ENCODE peak calls at places on chromosomes 1 and 21, in ten cellular contexts. Y is CD4-positive, alpha-beta T cell; A is left lung; K is upper lobe of left lung; R is neural crest cell; Z is IMR-90; T is A549; U is pancreas; J is ovary; P is AG09319. W is an unnamed sample.

GRCh38 chr1:942864-943533 is 16.1 kb downstream of the NOC2L start:
- DNase-seq in Y (no peak), A (peak), K (peak), R (no peak), Z (peak), T (peak), U (no peak), J (peak), P (no peak), W (no peak)

GRCh38 chr1:33612877-33613487 is 140.5 kb downstream of the ZSCAN20 start:
- DNase-seq in Y (no peak), A (no peak), K (no peak), R (peak), Z (peak), T (peak), U (no peak), J (peak), P (peak), W (no peak)

GRCh38 chr1:41053324-41053723 is 31.8 kb upstream of the SLFNL1 start:
- DNase-seq in Y (no peak), A (no peak), K (no peak), R (no peak), Z (no peak), T (no peak), U (no peak), J (no peak), P (no peak), W (no peak)

GRCh38 chr1:20325844-20326323 is 35.2 kb downstream of the VWA5B1 start:
- DNase-seq in Y (no peak), A (no peak), K (no peak), R (no peak), Z (peak), T (no peak), U (no peak), J (no peak), P (no peak), W (no peak)

GRCh38 chr1:116908266-116908665 is 1.4 kb upstream of the PTGFRN start:
- DNase-seq in Y (no peak), A (no peak), K (peak), R (no peak), Z (no peak), T (no peak), U (no peak), J (no peak), P (no peak), W (no peak)

GRCh38 chr1:17598251-17598650 is 58.8 kb downstream of the ARHGEF10L start:
- DNase-seq in Y (no peak), A (no peak), K (no peak), R (no peak), Z (no peak), T (no peak), U (no peak), J (no peak), P (no peak), W (no peak)

GRCh38 chr1:81525085-81525484 is 275.6 kb upstream of the ADGRL2 start:
- DNase-seq in Y (no peak), A (no peak), K (no peak), R (no peak), Z (no peak), T (no peak), U (no peak), J (no peak), P (no peak), W (no peak)

GRCh38 chr1:19033926-19034680 is 77.6 kb upstream of the IFFO2 start:
- DNase-seq in Y (no peak), A (no peak), K (peak), R (no peak), Z (peak), T (no peak), U (no peak), J (no peak), P (no peak), W (no peak)

GRCh38 chr1:179968994-179969919 is 14.6 kb downstream of the CEP350 start:
- DNase-seq in Y (no peak), A (no peak), K (no peak), R (no peak), Z (no peak), T (no peak), U (no peak), J (no peak), P (no peak), W (no peak)

GRCh38 chr21:38804617-38805281 is 980 bp upstream of the ETS2 start:
- DNase-seq in Y (no peak), A (peak), K (peak), R (peak), Z (peak), T (no peak), U (peak), J (peak), P (no peak), W (peak)

GRCh38 chr1:226827458-226827857 is 43.0 kb upstream of the PSEN2 start:
- DNase-seq in Y (no peak), A (peak), K (no peak), R (no peak), Z (no peak), T (no peak), U (no peak), J (peak), P (no peak), W (no peak)

GRCh38 chr1:211701733-211702132 is 26.3 kb upstream of the NEK2 start:
- DNase-seq in Y (no peak), A (no peak), K (no peak), R (no peak), Z (no peak), T (no peak), U (no peak), J (no peak), P (no peak), W (no peak)

GRCh38 chr1:205993068-205993467 is 10.1 kb downstream of the RAB7B start:
- DNase-seq in Y (no peak), A (no peak), K (no peak), R (no peak), Z (no peak), T (no peak), U (no peak), J (no peak), P (no peak), W (no peak)

GRCh38 chr21:38982096-38982495 is 176.4 kb downstream of the ETS2 start:
- DNase-seq in Y (no peak), A (no peak), K (no peak), R (no peak), Z (no peak), T (no peak), U (no peak), J (no peak), P (no peak), W (no peak)

GRCh38 chr1:5975133-5975880 is 16.9 kb downstream of the NPHP4 start:
- DNase-seq in Y (peak), A (no peak), K (no peak), R (peak), Z (peak), T (no peak), U (peak), J (peak), P (no peak), W (peak)
- TF ChIP-seq CTCF in Y (peak), A (peak), K (peak), R (peak), Z (peak), T (peak), U (peak), J (peak), P (peak), W (peak)

GRCh38 chr1:168987923-168988322 is 118.6 kb upstream of the ATP1B1 start:
- DNase-seq in Y (no peak), A (no peak), K (no peak), R (no peak), Z (no peak), T (no peak), U (no peak), J (no peak), P (no peak), W (no peak)

GRCh38 chr1:168989985-168990384 is 116.5 kb upstream of the ATP1B1 start:
- DNase-seq in Y (no peak), A (no peak), K (no peak), R (no peak), Z (no peak), T (no peak), U (no peak), J (no peak), P (no peak), W (no peak)

GRCh38 chr1:168991667-168992475 is 114.6 kb upstream of the ATP1B1 start:
- DNase-seq in Y (no peak), A (no peak), K (no peak), R (no peak), Z (no peak), T (no peak), U (no peak), J (no peak), P (no peak), W (no peak)

DNA sequence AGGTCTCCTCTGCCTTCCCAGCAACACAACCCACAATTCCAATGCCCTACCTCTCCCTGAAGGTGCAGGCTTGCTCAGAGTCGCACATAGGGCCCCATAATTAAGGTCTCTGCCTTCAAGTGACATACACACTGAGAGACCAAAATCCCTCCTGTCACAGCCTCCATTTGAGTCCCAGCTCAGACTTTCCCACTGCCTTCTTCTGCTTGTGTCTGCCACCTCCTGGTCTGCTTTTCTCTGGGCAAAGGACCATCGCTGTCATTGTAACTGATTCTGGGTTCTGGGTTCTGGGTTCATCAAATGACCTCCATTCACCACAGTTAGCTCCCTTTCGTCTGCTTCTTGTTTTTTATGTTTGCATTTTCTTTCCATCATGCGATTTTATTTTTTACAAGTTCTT is 119.2 kb upstream of the ATP1B1 start:
- DNase-seq in Y (no peak), A (no peak), K (no peak), R (no peak), Z (no peak), T (no peak), U (no peak), J (no peak), P (no peak), W (no peak)
- TF ChIP-seq CTCF in Y (no peak), A (no peak), K (no peak), R (no peak), Z (no peak), T (no peak), U (no peak), J (no peak), P (no peak), W (no peak)

DNA sequence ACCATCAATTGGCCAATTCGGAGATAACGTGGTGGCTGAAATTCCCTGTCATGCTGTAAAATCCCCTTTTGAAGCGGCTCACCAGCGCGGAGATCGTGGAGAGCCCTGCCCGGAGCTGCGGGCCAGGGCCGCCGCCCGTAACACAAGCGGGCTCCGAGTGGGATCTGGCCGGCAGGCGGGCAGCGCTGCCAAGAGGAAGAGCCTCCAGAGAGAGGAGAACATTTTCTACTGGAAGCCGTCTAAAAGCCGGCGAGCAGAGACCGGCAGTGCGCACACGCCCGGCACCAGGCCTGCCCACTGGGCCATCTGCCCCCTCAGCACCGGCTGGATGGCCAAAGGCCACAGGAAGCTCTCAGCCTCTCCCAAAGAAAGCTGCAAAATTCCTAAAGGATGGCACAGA is 15.5 kb downstream of the SSBP3 start:
- DNase-seq in Y (no peak), A (no peak), K (peak), R (no peak), Z (no peak), T (no peak), U (no peak), J (no peak), P (no peak), W (no peak)
- TF ChIP-seq CTCF in Y (no peak), A (no peak), K (no peak), R (no peak), Z (no peak), T (no peak), U (no peak), J (no peak), P (no peak), W (no peak)

DNA sequence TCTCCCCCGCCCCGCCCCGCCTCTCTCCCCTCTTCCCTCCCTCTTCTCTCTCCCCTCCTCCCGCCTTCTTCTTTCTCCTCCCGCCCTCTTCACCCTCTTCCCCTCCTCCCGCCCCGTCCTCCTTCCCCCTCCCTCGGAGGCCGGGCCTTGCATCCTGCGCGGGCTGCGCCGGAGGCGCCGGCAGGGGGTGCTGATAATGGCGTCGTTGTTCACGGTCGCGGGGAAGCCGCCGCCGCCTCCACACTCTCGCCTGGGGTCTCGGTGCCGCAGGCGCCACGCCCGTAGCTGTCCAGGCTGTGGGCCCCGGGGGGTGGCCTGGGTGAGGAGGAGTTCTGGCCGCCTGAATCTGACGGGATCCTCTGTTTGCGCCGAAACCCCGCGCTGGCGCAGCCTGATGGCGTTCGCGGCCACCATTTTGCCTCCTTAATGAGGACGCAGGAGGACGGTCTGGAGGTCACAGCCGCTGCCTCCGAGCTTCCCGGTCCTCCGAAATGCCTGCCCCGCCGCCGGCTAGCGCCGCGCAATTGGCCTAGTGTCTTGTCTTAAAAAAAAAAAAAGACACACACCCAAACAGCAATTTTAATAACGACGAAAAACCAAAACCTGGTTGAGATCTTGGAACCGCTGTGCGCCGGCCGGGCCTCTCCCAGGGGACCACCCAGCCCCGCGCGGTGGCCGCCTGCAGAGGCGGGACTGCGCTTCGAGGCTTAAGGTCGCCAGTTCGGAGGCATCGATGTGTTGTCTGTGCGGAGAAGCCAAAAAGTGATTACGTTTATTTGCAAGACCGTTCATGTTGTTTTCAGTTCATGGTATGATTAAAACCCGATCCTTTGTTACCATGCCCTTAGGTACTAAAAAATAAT is 106.5 kb upstream of the HNRNPU start:
- DNase-seq in Y (peak), A (peak), K (peak), R (peak), Z (peak), T (no peak), U (peak), J (peak), P (peak), W (peak)
- TF ChIP-seq CTCF in Y (peak), A (peak), K (peak), R (peak), Z (peak), T (peak), U (peak), J (peak), P (peak), W (peak)

GRCh38 chr1:210144736-210145135 is 87.9 kb upstream of the SERTAD4 start:
- DNase-seq in Y (no peak), A (no peak), K (no peak), R (no peak), Z (no peak), T (no peak), U (no peak), J (no peak), P (no peak), W (no peak)

GRCh38 chr1:210143465-210144062 is 89.0 kb upstream of the SERTAD4 start:
- DNase-seq in Y (peak), A (peak), K (no peak), R (peak), Z (peak), T (peak), U (peak), J (peak), P (peak), W (peak)
- TF ChIP-seq CTCF in Y (peak), A (peak), K (peak), R (peak), Z (peak), T (peak), U (peak), J (peak), P (peak), W (peak)

DNA sequence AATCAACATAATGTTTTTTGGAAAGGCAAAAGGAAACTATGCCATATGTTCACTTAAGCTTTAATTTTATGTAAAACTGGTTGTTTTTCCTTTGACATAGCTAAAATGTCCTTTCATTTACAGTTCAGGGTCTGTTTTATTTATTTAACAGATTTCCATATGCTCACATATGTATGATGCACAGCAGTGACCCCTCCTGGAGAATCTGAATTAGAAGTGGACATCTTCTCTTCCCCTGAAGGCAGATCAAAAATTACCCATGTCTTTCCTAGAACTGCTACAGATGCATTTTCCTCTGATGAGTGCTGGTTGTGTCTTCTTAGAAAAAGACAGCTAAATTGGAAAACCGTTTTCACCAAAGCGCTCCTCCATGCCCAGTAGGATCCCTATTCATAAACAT is 143.6 kb upstream of the USH2A start:
- DNase-seq in Y (no peak), A (no peak), K (no peak), R (no peak), Z (peak), T (no peak), U (no peak), J (no peak), P (no peak), W (no peak)
- TF ChIP-seq CTCF in Y (no peak), A (peak), K (no peak), R (peak), Z (peak), T (no peak), U (no peak), J (no peak), P (peak), W (no peak)

GRCh38 chr1:107496002-107496401 is 355.2 kb downstream of the NTNG1 start:
- DNase-seq in Y (no peak), A (no peak), K (no peak), R (no peak), Z (no peak), T (no peak), U (no peak), J (no peak), P (no peak), W (no peak)

GRCh38 chr1:107499139-107499744 is 358.4 kb downstream of the NTNG1 start:
- DNase-seq in Y (no peak), A (no peak), K (no peak), R (no peak), Z (no peak), T (no peak), U (no peak), J (no peak), P (no peak), W (no peak)

DNA sequence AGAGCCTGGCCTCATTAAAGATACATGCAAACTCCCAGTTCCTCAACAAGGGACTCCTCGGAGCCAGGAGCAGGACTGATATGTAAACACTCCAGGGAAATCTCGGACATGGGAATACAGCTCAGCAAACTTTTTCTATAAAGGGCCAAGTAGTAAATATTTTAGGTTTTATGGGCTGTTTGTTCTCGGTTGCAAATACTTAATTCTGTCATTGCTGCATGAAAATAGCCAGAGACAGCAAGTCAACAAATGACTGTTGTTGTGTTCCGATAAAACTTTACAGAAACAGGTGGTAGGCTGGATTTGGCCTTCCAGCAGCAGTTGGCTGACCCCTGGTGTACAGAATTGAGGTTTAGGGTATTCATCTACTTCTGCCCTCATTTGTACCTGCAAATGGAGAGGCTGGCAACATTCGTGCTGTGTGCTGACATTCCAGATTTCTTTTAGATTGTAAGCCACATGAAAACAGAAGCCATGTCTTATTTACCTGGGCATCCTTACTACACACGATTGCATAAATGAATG is 360.3 kb downstream of the NTNG1 start:
- DNase-seq in Y (no peak), A (no peak), K (no peak), R (no peak), Z (no peak), T (no peak), U (no peak), J (no peak), P (no peak), W (no peak)
- TF ChIP-seq CTCF in Y (no peak), A (no peak), K (no peak), R (no peak), Z (no peak), T (no peak), U (no peak), J (no peak), P (no peak), W (no peak)

DNA sequence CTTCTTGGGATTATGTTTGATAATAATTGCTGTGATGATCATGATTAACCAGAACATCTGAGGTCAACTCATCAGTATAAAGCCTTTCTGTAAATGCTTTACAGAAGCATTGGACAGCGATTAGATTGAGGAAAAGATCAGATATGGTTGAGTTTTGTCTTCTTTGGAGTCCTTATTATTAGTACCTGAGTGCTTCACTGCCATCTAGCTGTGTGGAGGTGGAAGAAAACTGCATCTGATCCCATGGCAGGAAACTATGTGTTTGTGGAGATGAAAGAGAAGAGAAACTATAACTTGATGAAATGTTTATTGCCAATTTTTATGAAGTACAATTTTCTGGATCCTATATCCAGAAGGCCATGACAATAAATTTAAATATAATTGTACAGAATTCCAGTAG is 11.4 kb downstream of the FLG2 start:
- DNase-seq in Y (no peak), A (no peak), K (no peak), R (no peak), Z (no peak), T (no peak), U (no peak), J (no peak), P (no peak), W (no peak)
- TF ChIP-seq CTCF in Y (no peak), A (no peak), K (no peak), R (no peak), Z (no peak), T (no peak), U (no peak), J (no peak), P (no peak), W (no peak)

GRCh38 chr1:50684185-50684584 is 260.9 kb upstream of the DMRTA2 start:
- DNase-seq in Y (no peak), A (no peak), K (no peak), R (no peak), Z (no peak), T (no peak), U (no peak), J (no peak), P (no peak), W (no peak)
- TF ChIP-seq CTCF in Y (no peak), A (no peak), K (no peak), R (no peak), Z (no peak), T (no peak), U (no peak), J (no peak), P (no peak), W (no peak)

GRCh38 chr1:109986054-109986444 is 1.5 kb downstream of the AHCYL1 start:
- DNase-seq in Y (no peak), A (no peak), K (no peak), R (no peak), Z (no peak), T (no peak), U (no peak), J (no peak), P (no peak), W (no peak)

GRCh38 chr1:109985251-109986053 is 887 bp downstream of the AHCYL1 start:
- DNase-seq in Y (no peak), A (no peak), K (no peak), R (no peak), Z (no peak), T (no peak), U (no peak), J (no peak), P (no peak), W (no peak)

GRCh38 chr1:109983380-109984189 is 980 bp upstream of the AHCYL1 start:
- DNase-seq in Y (no peak), A (no peak), K (no peak), R (no peak), Z (no peak), T (no peak), U (no peak), J (no peak), P (no peak), W (no peak)

GRCh38 chr1:109984190-109984455 is 442 bp upstream of the AHCYL1 start:
- DNase-seq in Y (no peak), A (no peak), K (no peak), R (no peak), Z (peak), T (no peak), U (no peak), J (no peak), P (no peak), W (no peak)

GRCh38 chr1:109984456-109985250 is at the start of gene AHCYL1:
- DNase-seq in Y (peak), A (peak), K (peak), R (peak), Z (peak), T (peak), U (peak), J (peak), P (peak), W (peak)
- TF ChIP-seq CTCF in Y (peak), A (peak), K (peak), R (peak), Z (peak), T (peak), U (peak), J (peak), P (peak), W (peak)